ENCODE peak calls at places on chromosome 18, in ten cellular contexts. N is Caco-2; X is H9; L is fibroblast of pulmonary artery; J is AG09309; H is activated CD4-positive, alpha-beta T cell treated with anti-CD3 and anti-CD28 coated beads for 24 hours; G is SJSA1; P is brain microvascular endothelial cell; S is LoVo; Z is AG04449. U is an unnamed sample.

GRCh38 chr18:79942786-79943607 is 8.5 kb downstream of the SLC66A2 start:
- DNase-seq in S (no peak), G (no peak), H (no peak), P (no peak), L (no peak), N (no peak), J (no peak), Z (no peak), X (peak), U (no peak)

GRCh38 chr18:22551536-22552151 is 133.9 kb upstream of the CTAGE1 start:
- DNase-seq in G (peak), S (peak), N (no peak), L (peak), Z (peak), H (no peak), J (peak), X (no peak), P (peak), U (peak)

GRCh38 chr18:63213331-63213900 is 106.2 kb downstream of the BCL2 start:
- DNase-seq in S (no peak), X (no peak), L (peak), N (no peak), P (no peak), H (peak), J (no peak), Z (no peak), G (no peak), U (no peak)

GRCh38 chr18:27276886-27277285 is 91.8 kb upstream of the CHST9 start:
- DNase-seq in G (no peak), H (no peak), S (no peak), J (no peak), N (no peak), L (no peak), X (no peak), Z (no peak), P (no peak), U (no peak)

GRCh38 chr18:49028091-49028490 is 77.3 kb upstream of the SMAD7 start:
- DNase-seq in L (no peak), H (no peak), Z (no peak), X (no peak), J (no peak), P (no peak), G (no peak), S (no peak), N (no peak), U (no peak)

GRCh38 chr18:23636041-23636399 is 26.7 kb downstream of the ANKRD29 start:
- DNase-seq in L (no peak), J (no peak), H (no peak), N (no peak), X (no peak), S (no peak), P (no peak), Z (no peak), G (no peak), U (no peak)

GRCh38 chr18:48800479-48800876 is 150.3 kb downstream of the SMAD7 start:
- DNase-seq in X (peak), J (no peak), L (no peak), N (no peak), P (no peak), G (no peak), S (no peak), Z (no peak), H (no peak), U (no peak)

GRCh38 chr18:3824101-3824500 is 374.1 kb downstream of the TGIF1 start:
- DNase-seq in P (no peak), G (no peak), S (no peak), J (no peak), X (no peak), H (no peak), N (no peak), L (no peak), Z (no peak), U (no peak)

GRCh38 chr18:23136326-23137092 is 1.2 kb downstream of the CABLES1 start:
- DNase-seq in G (peak), N (no peak), S (no peak), Z (no peak), P (no peak), L (peak), X (peak), H (no peak), J (no peak), U (no peak)

GRCh38 chr18:58391113-58391892 is 237.6 kb downstream of the ALPK2 start:
- DNase-seq in L (no peak), Z (no peak), S (no peak), P (no peak), G (no peak), H (no peak), J (no peak), X (peak), N (no peak), U (no peak)

GRCh38 chr18:57434536-57435494 is at the start of gene ONECUT2:
- DNase-seq in S (peak), L (peak), X (peak), P (peak), N (peak), Z (peak), G (peak), J (peak), H (peak), U (peak)